ENCODE peak calls at places on chromosomes 16 and 17, in four cellular contexts. Y is HL-60, P is fibroblast of pulmonary artery, S is BJ. C is an unnamed sample.

GRCh38 chr16:22648141-22648540 is 137.4 kb downstream of the NPIPB5 start:
- DNase-seq in Y (no peak), P (no peak), S (no peak), C (no peak)

GRCh38 chr16:85151603-85152413 is 39.5 kb upstream of the CIBAR2 start:
- DNase-seq in Y (no peak), P (peak; percentile 80), S (peak; percentile 61), C (peak; percentile 79)

GRCh38 chr16:47699090-47699489 is 238.0 kb downstream of the PHKB start:
- DNase-seq in Y (peak; percentile 70), P (no peak), S (no peak), C (no peak)

GRCh38 chr17:64196626-64197025 is 66.4 kb downstream of the TEX2 start:
- DNase-seq in Y (no peak), P (peak; percentile 93), S (peak; percentile 36), C (peak; percentile 64)

GRCh38 chr16:10039220-10040096 is 142.8 kb downstream of the GRIN2A start:
- DNase-seq in Y (no peak), P (no peak), S (no peak), C (peak; percentile 7)

GRCh38 chr16:4488486-4488967 is 12.3 kb downstream of the HMOX2 start:
- DNase-seq in Y (no peak), P (peak; percentile 27), S (no peak), C (no peak)

GRCh38 chr16:81718637-81719036 is 60.5 kb upstream of the PLCG2 start:
- DNase-seq in Y (peak; percentile 45), P (no peak), S (no peak), C (no peak)

GRCh38 chr16:85861095-85861825 is 37.7 kb upstream of the IRF8 start:
- DNase-seq in Y (no peak), P (no peak), S (no peak), C (no peak)

GRCh38 chr17:37212184-37212583 is 163.6 kb upstream of the C17orf78 start:
- DNase-seq in Y (no peak), P (peak; percentile 35), S (no peak), C (no peak)

GRCh38 chr17:5785343-5785742 is 201.0 kb upstream of the NLRP1 start:
- DNase-seq in Y (no peak), P (peak; percentile 20), S (no peak), C (peak; percentile 74)

GRCh38 chr17:39801055-39801454 is 63.1 kb downstream of the IKZF3 start:
- DNase-seq in Y (no peak), P (no peak), S (no peak), C (no peak)

GRCh38 chr17:51601622-51602261 is 341.4 kb downstream of the UTP18 start:
- DNase-seq in Y (peak; percentile 4), P (no peak), S (no peak), C (no peak)

GRCh38 chr17:77256710-77257109 is 115.9 kb downstream of the SEC14L1 start:
- DNase-seq in Y (no peak), P (no peak), S (no peak), C (no peak)

GRCh38 chr16:56355786-56356275 is 69.5 kb downstream of the AMFR start:
- DNase-seq in Y (no peak), P (no peak), S (no peak), C (no peak)

GRCh38 chr16:56360117-56361008 is 65.0 kb downstream of the AMFR start:
- DNase-seq in Y (no peak), P (no peak), S (no peak), C (no peak)

GRCh38 chr16:56357291-56357764 is 68.0 kb downstream of the AMFR start:
- DNase-seq in Y (no peak), P (peak; percentile 59), S (no peak), C (peak; percentile 27)

GRCh38 chr16:56356276-56357241 is 68.8 kb downstream of the AMFR start:
- DNase-seq in Y (peak; percentile 73), P (peak; percentile 89), S (no peak), C (peak; percentile 76)

DNA sequence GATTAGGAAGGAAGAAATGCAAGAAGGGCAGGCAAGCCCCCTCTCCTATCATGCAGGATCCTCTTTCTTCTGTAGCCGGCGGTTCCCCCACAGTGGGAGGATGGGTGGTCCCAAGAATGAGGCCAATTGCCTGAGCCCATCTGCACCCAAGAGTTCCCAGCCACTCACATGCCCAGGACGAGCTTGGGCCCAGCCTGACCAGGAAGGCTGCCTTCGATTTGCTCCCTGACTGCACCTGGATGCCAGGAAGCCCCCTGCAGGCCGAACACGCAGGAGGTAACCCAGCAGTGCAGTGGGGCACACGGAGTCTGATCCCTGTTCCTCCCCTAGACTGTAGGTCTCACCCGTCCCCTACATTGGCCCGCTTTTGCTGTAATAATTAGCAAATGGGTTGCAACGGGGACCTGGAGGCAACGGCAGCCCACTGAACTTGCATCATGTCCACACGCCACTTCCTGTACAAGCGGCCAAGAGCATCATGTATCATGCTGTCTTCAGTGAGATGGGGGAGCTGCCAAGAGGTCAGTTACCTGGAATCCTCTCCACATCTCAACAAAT is 67.5 kb downstream of the AMFR start:
- DNase-seq in Y (peak; percentile 46), P (no peak), S (no peak), C (no peak)
- TF ChIP-seq CTCF in Y (no peak), P (no peak), S (no peak), C (peak; percentile 5)

GRCh38 chr17:50534222-50534978 is 1.9 kb downstream of the EPN3 start:
- DNase-seq in Y (no peak), P (peak; percentile 13), S (no peak), C (peak; percentile 87)

GRCh38 chr17:50532452-50533024 is at the start of gene EPN3:
- DNase-seq in Y (no peak), P (no peak), S (no peak), C (peak; percentile 86)

GRCh38 chr17:50531428-50532025 is 1.0 kb upstream of the EPN3 start:
- DNase-seq in Y (no peak), P (no peak), S (no peak), C (no peak)

GRCh38 chr17:50533720-50534148 is 1.2 kb downstream of the EPN3 start:
- DNase-seq in Y (no peak), P (peak; percentile 64), S (no peak), C (no peak)

DNA sequence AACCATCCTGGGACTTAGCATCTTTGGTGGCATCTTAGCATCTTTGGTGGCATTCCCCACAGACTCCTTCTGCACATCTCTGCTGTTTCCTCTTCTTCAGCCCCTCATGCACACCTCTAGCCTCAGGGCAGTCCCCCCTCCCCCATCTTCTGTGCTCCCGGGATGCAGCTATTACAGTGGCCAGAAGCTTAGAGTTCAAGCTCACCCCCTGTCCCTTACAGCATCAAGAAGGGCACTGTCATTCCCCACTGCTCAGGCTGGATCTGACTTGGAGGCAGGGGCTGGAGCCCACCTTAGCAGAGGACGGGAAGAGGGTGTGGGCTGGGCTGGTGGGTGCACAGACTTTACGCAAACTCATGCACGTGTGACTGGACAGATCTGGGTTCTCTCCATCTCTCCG is 650 bp downstream of the EPN3 start:
- DNase-seq in Y (no peak), P (no peak), S (no peak), C (no peak)
- H3K4me3 ChIP-seq in Y (no peak overlapping the region), P (no peak overlapping the region), S (no peak overlapping the region), C (peak overlapping the region; percentile 77)

DNA sequence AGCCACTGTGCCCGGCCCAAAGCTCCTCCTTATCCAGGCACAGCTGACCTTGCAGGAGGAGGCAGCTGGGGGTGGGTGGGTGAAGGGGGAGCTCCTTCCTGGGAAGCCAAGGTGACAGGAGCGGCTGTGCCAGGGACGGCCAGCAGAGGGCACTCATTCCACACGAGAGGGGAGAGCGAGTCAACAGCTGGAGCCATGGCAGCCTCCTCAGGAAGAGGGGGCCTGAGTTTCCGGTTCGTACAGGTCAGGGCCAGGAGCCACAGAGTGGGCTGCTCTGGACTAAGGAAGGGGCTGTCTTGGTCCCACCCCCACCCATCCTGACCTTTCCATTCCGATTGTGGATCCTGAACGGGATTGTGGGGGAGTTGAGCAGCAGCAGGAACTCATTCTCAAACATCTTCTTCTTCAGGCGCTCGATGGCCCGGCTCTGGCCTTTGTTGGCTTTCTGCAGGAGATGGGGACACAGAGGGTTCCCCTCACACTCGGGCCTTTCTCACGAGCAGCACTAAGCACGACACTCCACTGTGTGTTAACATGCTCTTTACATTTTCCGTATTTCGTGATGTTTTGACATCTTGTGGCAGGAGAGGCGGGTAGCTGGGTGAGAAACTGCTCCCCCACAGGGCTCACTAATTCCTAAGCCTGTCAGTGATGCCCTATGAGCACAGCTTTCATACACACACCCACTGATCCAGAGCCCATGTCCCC is 61.6 kb downstream of the TIMM22 start:
- DNase-seq in Y (peak; percentile 41), P (peak; percentile 55), S (no peak), C (peak; percentile 65)
- TF ChIP-seq CTCF in Y (no peak), P (peak; percentile 41), S (peak; percentile 41), C (peak; percentile 60)

DNA sequence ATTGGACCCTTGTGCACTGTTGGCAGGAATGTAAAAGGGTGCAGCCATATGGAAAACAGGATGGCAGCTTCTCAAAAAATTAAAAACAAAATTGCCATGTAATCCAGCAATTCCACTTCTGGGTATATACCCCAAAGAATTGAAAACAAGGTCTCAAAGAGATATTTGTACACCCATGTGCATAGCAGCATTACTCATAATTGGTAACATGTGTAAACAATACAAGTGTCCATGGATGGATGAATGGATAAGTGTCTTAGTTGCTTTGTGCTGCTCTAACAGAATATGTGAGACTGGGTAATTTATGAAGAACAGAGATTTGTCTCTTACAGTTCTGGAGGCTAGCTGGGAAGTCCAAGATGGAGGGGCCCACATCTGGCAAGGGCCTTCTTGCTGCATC is 3.8 kb upstream of the RUNDC3A start:
- DNase-seq in Y (no peak), P (no peak), S (no peak), C (no peak)
- H3K4me3 ChIP-seq in Y (no peak overlapping the region), P (no peak overlapping the region), S (no peak overlapping the region), C (no peak overlapping the region)